ENCODE peak calls at places on chromosome 6, in five cellular contexts. H, Y, E, L and J are unnamed samples.

GRCh38 chr6:109336221-109336955 is 45.9 kb downstream of the CD164 start:
- DNase-seq in H (no peak), Y (no peak), L (no peak), E (no peak), J (no peak)

GRCh38 chr6:100216760-100217159 is 222.7 kb upstream of the MCHR2 start:
- DNase-seq in E (no peak), H (no peak), Y (no peak), L (no peak), J (no peak)

GRCh38 chr6:46271107-46271506 is 100.3 kb upstream of the ENPP5 start:
- DNase-seq in L (no peak), H (no peak), E (no peak), Y (no peak), J (no peak)

GRCh38 chr6:27825025-27825823 is 87.0 kb downstream of the OR2B2 start:
- DNase-seq in E (no peak), L (no peak), Y (no peak), H (no peak), J (no peak)

GRCh38 chr6:49606696-49607390 is 29.8 kb downstream of the RHAG start:
- DNase-seq in H (no peak), L (no peak), E (peak; percentile 48), Y (peak; percentile 53), J (peak; percentile 54)

GRCh38 chr6:73752943-73753342 is 56.9 kb downstream of the CD109 start:
- DNase-seq in L (no peak), E (no peak), Y (no peak), H (no peak), J (no peak)

GRCh38 chr6:80543598-80544181 is 437.2 kb downstream of the BCKDHB start:
- DNase-seq in L (no peak), E (no peak), H (no peak), Y (no peak), J (no peak)

GRCh38 chr6:122663981-122664380 is 53.8 kb downstream of the PKIB start:
- DNase-seq in Y (no peak), H (no peak), E (no peak), L (no peak), J (no peak)

GRCh38 chr6:105675715-105676397 is 273.0 kb upstream of the PREP start:
- DNase-seq in E (no peak), H (no peak), Y (no peak), L (no peak), J (no peak)

GRCh38 chr6:165680975-165681374 is 17.9 kb upstream of the PDE10A start:
- DNase-seq in Y (no peak), L (no peak), H (no peak), E (no peak), J (no peak)

GRCh38 chr6:150687508-150687907 is 87.8 kb downstream of the PLEKHG1 start:
- DNase-seq in Y (no peak), H (no peak), E (peak; percentile 62), L (no peak), J (no peak)

GRCh38 chr6:120938876-120939231 is 395.4 kb downstream of the TBC1D32 start:
- DNase-seq in Y (no peak), L (no peak), E (no peak), H (no peak), J (no peak)

GRCh38 chr6:116571683-116572000 is 338 bp downstream of the RWDD1 start:
- DNase-seq in Y (no peak), H (no peak), L (no peak), E (no peak), J (no peak)

GRCh38 chr6:30555428-30556005 is 772 bp downstream of the GNL1 start:
- DNase-seq in L (no peak), E (peak; percentile 71), H (peak; percentile 20), Y (no peak), J (no peak)

GRCh38 chr6:140436023-140436811 is 1061.8 kb upstream of the CITED2 start:
- DNase-seq in H (no peak), L (no peak), Y (peak; percentile 29), E (no peak), J (no peak)

GRCh38 chr6:35703554-35703953 is 14.8 kb upstream of the FKBP5 start:
- DNase-seq in Y (no peak), L (no peak), H (no peak), E (no peak), J (no peak)

GRCh38 chr6:34301408-34301807 is 52.6 kb upstream of the SMIM29 start:
- DNase-seq in E (peak; percentile 91), Y (no peak), L (no peak), H (no peak), J (no peak)

GRCh38 chr6:162184465-162184864 is 543.1 kb downstream of the PRKN start:
- DNase-seq in L (no peak), H (no peak), Y (no peak), E (no peak), J (no peak)

GRCh38 chr6:19811397-19812079 is 25.6 kb upstream of the ID4 start:
- DNase-seq in Y (no peak), H (no peak), E (no peak), L (no peak), J (no peak)

GRCh38 chr6:149306967-149307366 is 10.5 kb upstream of the TAB2 start:
- DNase-seq in H (no peak), Y (no peak), E (no peak), L (no peak), J (no peak)

GRCh38 chr6:146546440-146546839 is 2.8 kb downstream of the RAB32 start:
- DNase-seq in H (no peak), E (no peak), Y (no peak), L (no peak), J (no peak)

GRCh38 chr6:138203315-138203714 is 15.0 kb downstream of the PBOV1 start:
- DNase-seq in L (no peak), Y (no peak), H (no peak), E (no peak), J (no peak)

GRCh38 chr6:137016366-137016765 is 28.4 kb downstream of the IL20RA start:
- DNase-seq in L (no peak), Y (no peak), H (no peak), E (no peak), J (no peak)

DNA sequence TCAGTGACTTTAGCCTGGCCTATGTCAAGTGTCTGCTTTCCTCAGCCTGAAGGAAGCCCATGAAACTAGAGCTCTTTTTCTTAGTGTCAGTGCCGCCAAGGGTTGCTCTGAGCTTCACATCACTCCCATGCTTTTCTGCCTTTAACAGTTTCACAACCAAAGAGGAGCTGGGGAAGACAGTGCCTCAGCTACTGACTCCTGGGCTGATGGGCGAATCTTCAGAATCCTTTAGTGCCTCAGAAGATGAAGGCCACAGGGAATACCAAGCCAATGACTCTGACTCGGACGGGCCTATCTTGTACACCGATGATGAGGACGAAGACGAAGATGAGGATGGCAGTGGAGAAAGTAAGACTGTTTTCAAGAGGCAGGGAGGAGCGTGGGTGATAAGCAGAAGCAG is 71.0 kb upstream of the LTV1 start:
- DNase-seq in E (no peak), Y (no peak), H (no peak), L (no peak), J (no peak)
- H3K27ac ChIP-seq in E (no peak overlapping the region), Y (no peak overlapping the region), H (no peak overlapping the region), L (no peak overlapping the region), J (no peak overlapping the region)

DNA sequence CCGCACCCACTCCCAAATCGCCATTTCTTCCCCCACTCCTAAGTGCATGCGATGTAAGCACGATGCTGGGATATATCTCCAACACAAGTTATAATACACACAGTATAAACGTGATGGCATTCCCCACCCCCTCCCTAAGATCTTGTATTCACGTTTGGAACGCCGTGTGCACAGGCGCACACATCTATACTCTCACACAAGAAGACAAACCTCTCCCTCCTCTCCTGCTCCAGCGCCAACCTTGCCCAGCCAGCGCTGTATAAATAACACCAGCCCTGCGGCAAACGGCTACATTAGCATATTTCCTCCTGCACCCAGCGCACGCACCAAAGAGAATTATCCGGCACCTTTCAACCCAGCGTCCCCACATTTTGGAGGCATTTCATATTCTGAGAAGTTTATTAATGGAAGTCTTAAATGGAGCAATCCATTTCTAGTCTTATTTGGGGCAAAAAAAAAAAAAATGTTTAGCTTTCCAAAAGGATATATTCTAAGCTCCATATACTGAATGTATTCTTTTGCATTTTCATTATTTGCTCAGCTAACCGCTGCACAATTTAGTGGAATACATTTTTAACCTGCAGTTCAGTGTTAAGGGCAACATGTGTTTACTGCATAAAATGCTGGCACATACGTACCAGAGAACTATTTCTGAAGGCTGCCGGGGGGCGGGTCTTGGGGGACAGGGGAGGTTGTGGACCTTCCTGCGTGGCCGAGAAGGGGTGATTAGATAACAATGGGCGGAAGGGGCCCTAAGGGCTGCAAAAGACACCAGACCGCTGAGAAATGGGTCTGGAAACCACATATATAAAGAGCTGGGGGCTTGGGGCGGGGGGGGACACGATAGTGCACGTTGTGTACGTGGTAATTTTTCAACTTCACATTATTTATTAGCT is 1.1 kb upstream of the SLC22A23 start:
- DNase-seq in E (no peak), Y (no peak), H (no peak), L (no peak), J (no peak)
- H3K27me3 ChIP-seq in E (no peaks in the 10 kb centered on the region), Y (no peaks in the 10 kb centered on the region), H (peaks cover 4% of the 10 kb centered on the region), L (peaks cover 6% of the 10 kb centered on the region), J (peaks cover 2% of the 10 kb centered on the region)

GRCh38 chr6:56806368-56806767 is 148.5 kb upstream of the BEND6 start:
- DNase-seq in L (no peak), Y (peak; percentile 23), E (no peak), H (no peak), J (no peak)

GRCh38 chr6:56799966-56800365 is 154.9 kb upstream of the BEND6 start:
- DNase-seq in H (no peak), L (no peak), Y (no peak), E (no peak), J (no peak)

GRCh38 chr6:56804996-56805395 is 149.9 kb upstream of the BEND6 start:
- DNase-seq in Y (no peak), L (no peak), H (no peak), E (no peak), J (no peak)

GRCh38 chr6:56802570-56802969 is 152.3 kb upstream of the BEND6 start:
- DNase-seq in Y (no peak), L (no peak), E (no peak), H (no peak), J (no peak)

GRCh38 chr6:56803594-56803993 is 151.3 kb upstream of the BEND6 start:
- DNase-seq in L (no peak), E (no peak), Y (peak; percentile 18), H (no peak), J (no peak)
- H3K4me3 ChIP-seq in L (no peak overlapping the region), E (no peak overlapping the region), Y (no peak overlapping the region), H (no peak overlapping the region), J (no peak overlapping the region)

GRCh38 chr6:7569082-7569481 is 20.9 kb upstream of the SNRNP48 start:
- DNase-seq in E (no peak), L (no peak), Y (no peak), H (no peak), J (no peak)

GRCh38 chr6:7568021-7568420 is 22.0 kb upstream of the SNRNP48 start:
- DNase-seq in E (no peak), H (no peak), Y (no peak), L (no peak), J (no peak)

GRCh38 chr6:7566617-7567173 is 23.3 kb upstream of the SNRNP48 start:
- DNase-seq in E (no peak), H (no peak), Y (no peak), L (no peak), J (no peak)

GRCh38 chr6:7562769-7563168 is 21.3 kb downstream of the DSP start:
- DNase-seq in E (no peak), L (no peak), Y (no peak), H (no peak), J (no peak)

DNA sequence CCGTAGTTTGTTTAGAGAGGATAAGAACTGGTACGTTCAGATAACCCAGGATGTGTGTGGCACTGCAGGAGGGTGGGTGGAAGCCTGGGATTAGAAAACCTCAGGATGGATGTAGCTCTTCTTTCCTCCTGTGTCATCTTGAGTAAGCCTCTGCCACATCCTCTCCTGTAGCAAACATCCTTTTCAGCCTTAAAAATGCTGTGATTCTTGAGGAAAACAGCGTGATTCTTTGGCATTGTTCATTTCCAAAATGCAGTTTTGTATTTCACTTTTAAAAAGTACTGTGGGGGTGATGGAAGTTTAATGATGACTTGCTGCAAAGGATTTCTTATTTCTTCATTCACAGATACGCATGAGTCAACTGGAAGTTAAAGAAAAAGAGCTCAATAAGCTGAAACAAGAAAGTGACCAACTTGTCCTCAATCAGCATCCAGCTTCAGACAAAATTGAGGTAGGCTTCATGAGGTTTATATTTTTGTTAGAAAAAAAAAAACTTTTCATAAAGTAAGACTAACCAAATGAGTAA is 23.9 kb upstream of the SNRNP48 start:
- DNase-seq in Y (no peak), H (no peak), L (no peak), E (no peak), J (no peak)
- H3K27ac ChIP-seq in Y (no peak overlapping the region), H (no peak overlapping the region), L (no peak overlapping the region), E (no peak overlapping the region), J (no peak overlapping the region)